ENCODE peak calls at places on chromosome 6, in eight cellular contexts. P is CD8-positive, alpha-beta T cell; R is psoas muscle; K is type B pancreatic cell; Q is brain microvascular endothelial cell; T is H54; D is EH; Y is EL. H is an unnamed sample.

GRCh38 chr6:40661726-40662125 is 74.6 kb upstream of the LRFN2 start:
- DNase-seq in K (no peak), T (no peak), D (no peak), R (no peak), Y (no peak), P (no peak), Q (no peak), H (no peak)

GRCh38 chr6:101000334-101000733 is 119.2 kb upstream of the ASCC3 start:
- DNase-seq in Y (no peak), D (no peak), P (no peak), T (no peak), Q (no peak), K (no peak), R (no peak), H (peak; percentile 32)

GRCh38 chr6:73586416-73586974 is 65.7 kb upstream of the EEF1A1 start:
- DNase-seq in Y (no peak), K (no peak), T (no peak), R (no peak), P (no peak), Q (no peak), D (peak; percentile 38), H (no peak)

GRCh38 chr6:31578461-31579118 is 3.2 kb downstream of the TNF start:
- DNase-seq in K (no peak), Q (no peak), P (no peak), Y (no peak), D (no peak), T (no peak), R (no peak), H (no peak)

GRCh38 chr6:5569491-5569890 is 308.2 kb downstream of the FARS2 start:
- DNase-seq in T (no peak), Y (peak; percentile 12), K (no peak), Q (no peak), P (no peak), R (no peak), D (peak; percentile 44), H (no peak)

GRCh38 chr6:40877362-40877761 is 161.7 kb downstream of the UNC5CL start:
- DNase-seq in T (no peak), P (no peak), Q (no peak), K (no peak), D (no peak), Y (no peak), R (no peak), H (no peak)

GRCh38 chr6:1856381-1856780 is 246.7 kb downstream of the FOXC1 start:
- DNase-seq in K (no peak), Y (peak; percentile 39), R (no peak), D (peak; percentile 73), Q (peak; percentile 27), T (no peak), P (no peak), H (peak; percentile 55)

GRCh38 chr6:33452496-33452895 is 1.9 kb upstream of the ZBTB9 start:
- DNase-seq in K (no peak), T (no peak), R (no peak), P (no peak), D (no peak), Y (no peak), Q (no peak), H (no peak)

GRCh38 chr6:122652431-122652830 is 42.2 kb downstream of the PKIB start:
- DNase-seq in Q (no peak), R (no peak), T (no peak), P (no peak), K (no peak), D (no peak), Y (no peak), H (no peak)

GRCh38 chr6:79812195-79812594 is 135.2 kb downstream of the ELOVL4 start:
- DNase-seq in D (no peak), R (no peak), K (no peak), P (no peak), Q (no peak), Y (no peak), T (no peak), H (no peak)

GRCh38 chr6:116017546-116018276 is 43.0 kb downstream of the FRK start:
- DNase-seq in K (no peak), Q (no peak), D (no peak), T (no peak), R (no peak), Y (no peak), P (no peak), H (no peak)

GRCh38 chr6:39361657-39362486 is 39.4 kb upstream of the KCNK16 start:
- DNase-seq in Y (peak; percentile 66), K (no peak), Q (peak; percentile 64), R (peak; percentile 73), D (peak; percentile 71), T (peak; percentile 68), P (peak; percentile 15), H (peak; percentile 20)

GRCh38 chr6:41159415-41160082 is 3.4 kb downstream of the TREM2 start:
- DNase-seq in K (no peak), P (no peak), Q (no peak), D (no peak), Y (no peak), T (no peak), R (no peak), H (peak; percentile 78)

GRCh38 chr6:21666200-21666671 is 72.7 kb downstream of the SOX4 start:
- DNase-seq in T (no peak), R (peak; percentile 52), Q (no peak), K (no peak), D (peak; percentile 3), P (no peak), Y (no peak), H (no peak)

GRCh38 chr6:152380993-152381898 is 255.9 kb downstream of the SYNE1 start:
- DNase-seq in Q (peak; percentile 96), K (no peak), R (peak; percentile 85), T (peak; percentile 7), D (peak; percentile 97), P (no peak), Y (peak; percentile 91), H (no peak)

GRCh38 chr6:150959071-150959637 is 93.7 kb downstream of the MTHFD1L start:
- DNase-seq in P (no peak), D (peak; percentile 15), Y (no peak), K (no peak), R (no peak), T (no peak), Q (no peak), H (no peak)

GRCh38 chr6:138600726-138601125 is 101.4 kb upstream of the NHSL1 start:
- DNase-seq in T (no peak), Q (peak; percentile 16), P (no peak), Y (peak; percentile 10), R (no peak), D (peak; percentile 67), K (no peak), H (no peak)

GRCh38 chr6:110270166-110270565 is 88.0 kb downstream of the METTL24 start:
- DNase-seq in Y (peak; percentile 34), D (peak; percentile 55), K (no peak), T (no peak), P (no peak), R (no peak), Q (no peak), H (no peak)

GRCh38 chr6:113824411-113824810 is 32.7 kb upstream of the MARCKS start:
- DNase-seq in Y (no peak), T (no peak), D (peak; percentile 19), K (no peak), Q (no peak), P (no peak), R (no peak), H (no peak)

GRCh38 chr6:27297484-27297856 is 14.6 kb downstream of the POM121L2 start:
- DNase-seq in P (no peak), R (no peak), T (no peak), D (no peak), Q (no peak), Y (no peak), K (no peak), H (no peak)